ENCODE peak calls at places on chromosomes 1 and 21, in seven cellular contexts. R is H1, E is ovary, W is testis, Y is IMR-90, S is A549, F is breast epithelium. B is an unnamed sample.
A peak's percentile ranks its signal among the peaks of the same experiment; 100 is the strongest.

GRCh38 chr1:181632492-181632891 is 149.2 kb downstream of the CACNA1E start:
- DNase-seq in R (no peak), E (no peak), W (no peak), Y (no peak), S (no peak), F (no peak), B (no peak)

GRCh38 chr1:228860911-228861829 is 125.9 kb downstream of the RHOU start:
- DNase-seq in R (no peak), E (no peak), W (peak; percentile 11), Y (peak; percentile 87), S (peak; percentile 89), F (no peak), B (peak; percentile 91)

GRCh38 chr1:167325151-167325550 is 104.5 kb downstream of the POU2F1 start:
- DNase-seq in R (no peak), E (no peak), W (no peak), Y (no peak), S (no peak), F (no peak), B (no peak)

GRCh38 chr1:110196917-110197782 is 13.0 kb upstream of the KCNC4 start:
- DNase-seq in R (peak; percentile 63), E (no peak), W (peak; percentile 44), Y (peak; percentile 41), S (peak; percentile 50), F (no peak), B (peak; percentile 88)

GRCh38 chr21:19603011-19603593 is 1199.5 kb upstream of the TMPRSS15 start:
- DNase-seq in R (no peak), E (no peak), W (no peak), Y (no peak), S (no peak), F (no peak), B (no peak)

GRCh38 chr1:160657477-160657820 is 10.6 kb upstream of the SLAMF1 start:
- DNase-seq in R (no peak), E (no peak), W (no peak), Y (no peak), S (no peak), F (no peak), B (no peak)

GRCh38 chr1:220874201-220874655 is 5.0 kb upstream of the HLX start:
- DNase-seq in R (peak; percentile 74), E (no peak), W (no peak), Y (peak; percentile 66), S (peak; percentile 34), F (no peak), B (no peak)

GRCh38 chr1:6006882-6007281 is 14.7 kb upstream of the NPHP4 start:
- DNase-seq in R (no peak), E (no peak), W (peak; percentile 48), Y (no peak), S (no peak), F (no peak), B (no peak)

GRCh38 chr1:246791303-246791918 is 67.2 kb downstream of the SCCPDH start:
- DNase-seq in R (no peak), E (no peak), W (no peak), Y (no peak), S (no peak), F (no peak), B (no peak)

GRCh38 chr1:112389689-112390088 is 6.3 kb upstream of the CTTNBP2NL start:
- DNase-seq in R (no peak), E (no peak), W (no peak), Y (no peak), S (no peak), F (no peak), B (no peak)

GRCh38 chr1:112388436-112388835 is 7.6 kb upstream of the CTTNBP2NL start:
- DNase-seq in R (no peak), E (no peak), W (no peak), Y (peak; percentile 63), S (no peak), F (no peak), B (no peak)

GRCh38 chr1:112393634-112393976 is 2.4 kb upstream of the CTTNBP2NL start:
- DNase-seq in R (no peak), E (no peak), W (no peak), Y (no peak), S (no peak), F (no peak), B (no peak)

GRCh38 chr1:112391603-112391940 is 4.4 kb upstream of the CTTNBP2NL start:
- DNase-seq in R (peak; percentile 38), E (no peak), W (no peak), Y (no peak), S (no peak), F (no peak), B (no peak)

GRCh38 chr1:112390775-112391602 is 5.0 kb upstream of the CTTNBP2NL start:
- DNase-seq in R (peak; percentile 93), E (peak; percentile 88), W (peak; percentile 94), Y (peak; percentile 90), S (peak; percentile 90), F (peak; percentile 89), B (peak; percentile 59)
- TF ChIP-seq POLR2A in R (no peak), E (no peak), W (no peak), Y (peak; percentile 53), S (no peak), F (no peak), B (no peak)

GRCh38 chr1:81976539-81976938 is 175.8 kb downstream of the ADGRL2 start:
- DNase-seq in R (no peak), E (no peak), W (no peak), Y (no peak), S (no peak), F (no peak), B (no peak)
- TF ChIP-seq POLR2A in R (no peak), E (no peak), W (no peak), Y (no peak), S (no peak), F (no peak), B (no peak)

GRCh38 chr1:223233410-223234163 is 90.5 kb upstream of the TLR5 start:
- DNase-seq in R (peak; percentile 35), E (no peak), W (no peak), Y (peak; percentile 92), S (peak; percentile 41), F (no peak), B (peak; percentile 79)
- TF ChIP-seq POLR2A in R (no peak), E (no peak), W (no peak), Y (no peak), S (no peak), F (no peak), B (no peak)

GRCh38 chr21:45600248-45600647 is 43.3 kb upstream of the PCBP3 start:
- DNase-seq in R (no peak), E (no peak), W (no peak), Y (no peak), S (no peak), F (no peak), B (no peak)

GRCh38 chr21:45599146-45599581 is 44.4 kb upstream of the PCBP3 start:
- DNase-seq in R (no peak), E (no peak), W (no peak), Y (no peak), S (no peak), F (no peak), B (no peak)

GRCh38 chr21:45602106-45602505 is 41.4 kb upstream of the PCBP3 start:
- DNase-seq in R (no peak), E (no peak), W (no peak), Y (no peak), S (no peak), F (no peak), B (no peak)

GRCh38 chr21:45603481-45603880 is 40.0 kb upstream of the PCBP3 start:
- DNase-seq in R (no peak), E (no peak), W (no peak), Y (no peak), S (no peak), F (no peak), B (no peak)

DNA sequence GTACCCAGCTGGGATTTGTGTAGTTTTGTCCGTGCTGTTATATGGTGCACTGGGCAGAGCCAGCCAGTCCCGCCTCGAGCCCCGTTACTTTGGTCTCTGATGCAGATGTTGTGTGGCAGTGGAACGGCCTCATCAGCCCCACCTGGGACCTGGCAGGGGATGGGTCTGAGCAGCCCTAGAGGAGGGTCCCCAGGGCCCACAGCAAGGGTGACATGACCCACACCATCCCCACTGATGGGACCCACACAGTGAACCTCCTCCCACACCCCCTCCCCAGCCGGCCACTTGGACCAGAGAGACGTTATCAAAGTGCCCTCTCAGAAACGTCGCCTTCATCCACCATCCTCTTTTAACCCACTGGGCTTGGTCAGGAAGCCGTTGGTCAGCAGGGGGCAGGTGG is 42.0 kb upstream of the PCBP3 start:
- DNase-seq in R (no peak), E (no peak), W (no peak), Y (no peak), S (no peak), F (peak; percentile 49), B (no peak)
- TF ChIP-seq POLR2A in R (no peak), E (no peak), W (no peak), Y (no peak), S (no peak), F (no peak), B (no peak)

DNA sequence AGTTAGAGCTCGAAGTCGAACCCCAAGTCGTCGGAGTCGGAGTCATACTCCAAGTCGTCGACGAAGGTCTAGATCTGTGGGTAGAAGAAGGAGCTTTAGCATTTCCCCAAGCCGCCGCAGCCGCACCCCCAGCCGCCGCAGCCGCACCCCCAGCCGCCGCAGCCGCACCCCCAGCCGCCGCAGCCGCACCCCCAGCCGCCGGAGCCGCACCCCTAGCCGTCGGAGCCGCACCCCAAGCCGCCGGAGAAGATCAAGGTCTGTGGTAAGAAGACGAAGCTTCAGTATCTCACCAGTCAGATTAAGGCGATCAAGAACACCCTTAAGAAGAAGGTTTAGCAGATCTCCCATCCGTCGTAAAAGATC is 12.1 kb downstream of the SON start:
- DNase-seq in R (no peak), E (no peak), W (no peak), Y (no peak), S (no peak), F (no peak), B (no peak)
- TF ChIP-seq POLR2A in R (no peak), E (no peak), W (no peak), Y (no peak), S (no peak), F (no peak), B (no peak)

GRCh38 chr1:231334952-231335351 is 2.7 kb downstream of the EXOC8 start:
- DNase-seq in R (no peak), E (no peak), W (no peak), Y (no peak), S (no peak), F (no peak), B (no peak)

GRCh38 chr1:231335663-231336602 is 1.7 kb downstream of the EXOC8 start:
- DNase-seq in R (no peak), E (no peak), W (no peak), Y (no peak), S (no peak), F (no peak), B (no peak)

GRCh38 chr1:231337043-231337471 is 595 bp downstream of the EXOC8 start:
- DNase-seq in R (no peak), E (peak; percentile 50), W (no peak), Y (no peak), S (no peak), F (peak; percentile 56), B (no peak)

GRCh38 chr1:231338270-231339128 is at the start of gene SPRTN:
- DNase-seq in R (no peak), E (no peak), W (no peak), Y (peak; percentile 10), S (no peak), F (no peak), B (peak; percentile 84)

GRCh38 chr1:231337472-231338269 is at the start of gene EXOC8:
- DNase-seq in R (peak; percentile 99), E (peak; percentile 97), W (peak; percentile 94), Y (peak; percentile 96), S (peak; percentile 97), F (peak; percentile 96), B (peak; percentile 92)
- TF ChIP-seq POLR2A in R (no peak), E (peak; percentile 89), W (peak; percentile 29), Y (peak; percentile 91), S (peak; percentile 86), F (peak; percentile 55), B (peak; percentile 98)

B was measured in H54.